ENCODE peak calls at places on chromosomes 1 and 21, in seven cellular contexts. I, R, A, K, S, H and V are unnamed samples.

GRCh38 chr1:204377800-204378608 is 18.3 kb upstream of the PLEKHA6 start:
- DNase-seq in R (peak; percentile 53), I (peak; percentile 44), A (no peak), H (no peak), K (peak; percentile 27), S (peak; percentile 69), V (peak; percentile 67)

GRCh38 chr21:21715286-21715969 is 717.2 kb downstream of the NCAM2 start:
- DNase-seq in S (no peak), K (no peak), H (no peak), I (peak; percentile 83), A (peak; percentile 87), R (no peak), V (no peak)

GRCh38 chr1:11592752-11593151 is 61.5 kb downstream of the FBXO2 start:
- DNase-seq in R (no peak), S (no peak), I (no peak), H (no peak), A (no peak), K (no peak), V (no peak)

GRCh38 chr1:59062743-59063142 is 234.2 kb upstream of the FGGY start:
- DNase-seq in S (no peak), K (no peak), R (peak; percentile 75), A (peak; percentile 90), I (peak; percentile 81), H (no peak), V (peak; percentile 11)

GRCh38 chr1:204885288-204885711 is 14.6 kb downstream of the NFASC start:
- DNase-seq in I (peak; percentile 23), R (peak; percentile 8), S (peak; percentile 63), K (no peak), A (peak; percentile 31), H (peak; percentile 49), V (no peak)

GRCh38 chr1:88276158-88276557 is 407.9 kb upstream of the PKN2 start:
- DNase-seq in H (no peak), I (peak; percentile 40), S (no peak), R (peak; percentile 66), K (peak; percentile 4), A (peak; percentile 43), V (no peak)

GRCh38 chr1:33974147-33974546 is 110.3 kb downstream of the HMGB4 start:
- DNase-seq in A (no peak), H (no peak), I (no peak), K (no peak), S (no peak), R (no peak), V (no peak)

GRCh38 chr21:41760411-41760810 is 6.4 kb downstream of the RIPK4 start:
- DNase-seq in H (no peak), A (no peak), R (no peak), S (no peak), I (no peak), K (no peak), V (no peak)

GRCh38 chr1:228684609-228685008 is 50.7 kb upstream of the RHOU start:
- DNase-seq in R (no peak), A (no peak), K (no peak), H (no peak), I (no peak), S (no peak), V (no peak)

GRCh38 chr1:235867903-235868469 is 1.3 kb upstream of the LYST start:
- DNase-seq in H (no peak), K (peak; percentile 65), A (no peak), R (no peak), I (no peak), S (no peak), V (peak; percentile 65)

GRCh38 chr1:225845097-225845496 is 35.2 kb downstream of the EPHX1 start:
- DNase-seq in K (no peak), A (no peak), S (no peak), H (no peak), I (no peak), R (no peak), V (no peak)

GRCh38 chr1:233440952-233441401 is 113.5 kb downstream of the MAP3K21 start:
- DNase-seq in S (peak; percentile 31), H (no peak), R (peak; percentile 78), I (peak; percentile 51), A (peak; percentile 71), K (peak; percentile 74), V (peak; percentile 4)

GRCh38 chr1:155960081-155960745 is 18.1 kb downstream of the ARHGEF2 start:
- DNase-seq in A (no peak), I (no peak), R (no peak), H (no peak), K (no peak), S (no peak), V (no peak)

GRCh38 chr1:160362168-160362941 is 4.5 kb upstream of the NHLH1 start:
- DNase-seq in S (no peak), H (no peak), I (no peak), R (no peak), A (no peak), K (no peak), V (no peak)

GRCh38 chr1:95006681-95007080 is 66.1 kb downstream of the ALG14 start:
- DNase-seq in I (peak; percentile 76), S (no peak), K (no peak), R (no peak), H (no peak), A (peak; percentile 53), V (no peak)

GRCh38 chr1:19317126-19317910 is 5.2 kb downstream of the SLC66A1 start:
- DNase-seq in A (peak; percentile 26), H (no peak), I (no peak), R (no peak), S (no peak), K (no peak), V (no peak)

GRCh38 chr1:70003509-70003908 is 201.9 kb downstream of the LRRC40 start:
- DNase-seq in I (peak; percentile 26), R (peak; percentile 39), H (no peak), A (no peak), K (no peak), S (no peak), V (no peak)

GRCh38 chr21:40130476-40130875 is 263.2 kb downstream of the PCP4 start:
- DNase-seq in R (peak; percentile 70), A (no peak), H (no peak), K (no peak), I (no peak), S (no peak), V (no peak)

GRCh38 chr1:8003431-8004112 is 22.5 kb downstream of the ERRFI1 start:
- DNase-seq in A (peak; percentile 40), I (peak; percentile 43), H (no peak), K (no peak), R (peak; percentile 82), S (no peak), V (no peak)

GRCh38 chr1:244318512-244318911 is 133.2 kb downstream of the ADSS2 start:
- DNase-seq in R (no peak), A (no peak), I (no peak), K (peak; percentile 43), S (no peak), H (no peak), V (no peak)

GRCh38 chr1:43835141-43836021 is 98.2 kb upstream of the ARTN start:
- DNase-seq in H (no peak), K (no peak), I (peak; percentile 95), R (peak; percentile 43), S (no peak), A (peak; percentile 90), V (peak; percentile 23)

GRCh38 chr1:231493421-231494185 is 34.9 kb upstream of the TSNAX start:
- DNase-seq in K (peak; percentile 29), H (no peak), I (peak; percentile 11), R (peak; percentile 13), A (peak; percentile 75), S (no peak), V (no peak)
- TF ChIP-seq CTCF in K (no peak), H (no peak), I (no peak), R (no peak), A (no peak), S (no peak), V (no peak)

GRCh38 chr21:38900499-38900898 is 94.8 kb downstream of the ETS2 start:
- DNase-seq in K (no peak), R (no peak), I (no peak), S (no peak), H (no peak), A (no peak), V (no peak)

GRCh38 chr21:38899277-38899947 is 93.7 kb downstream of the ETS2 start:
- DNase-seq in H (no peak), K (no peak), I (no peak), A (no peak), S (no peak), R (no peak), V (no peak)

GRCh38 chr21:38897532-38898421 is 92.0 kb downstream of the ETS2 start:
- DNase-seq in S (no peak), A (no peak), R (no peak), H (no peak), K (no peak), I (no peak), V (no peak)

GRCh38 chr21:38898422-38899098 is 92.8 kb downstream of the ETS2 start:
- DNase-seq in S (no peak), K (no peak), I (no peak), A (no peak), H (no peak), R (peak; percentile 41), V (no peak)

DNA sequence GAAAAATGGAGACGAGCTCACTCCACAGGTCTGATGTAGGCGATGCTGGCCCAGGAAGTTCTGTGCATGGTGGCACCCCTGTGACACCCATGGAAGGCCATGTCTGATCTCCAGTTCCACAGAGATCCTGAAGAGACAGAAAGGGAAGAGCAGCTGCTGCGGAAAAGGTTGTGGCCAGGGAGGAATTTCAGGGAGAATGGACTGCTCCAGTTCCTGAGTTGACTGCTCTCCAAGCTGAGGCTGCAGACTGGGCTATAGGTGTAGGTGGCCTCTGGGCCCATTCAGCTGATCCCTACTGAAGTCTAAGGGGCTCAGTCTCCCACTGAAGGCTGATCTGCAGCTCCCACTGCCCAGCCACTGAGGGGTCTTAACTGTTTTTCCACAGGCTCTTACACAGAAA is 89.2 kb downstream of the ETS2 start:
- DNase-seq in A (no peak), K (no peak), S (no peak), R (no peak), H (no peak), I (no peak), V (no peak)
- TF ChIP-seq CTCF in A (no peak), K (no peak), S (no peak), R (no peak), H (no peak), I (no peak), V (no peak)

GRCh38 chr1:178241837-178242236 is 147.9 kb downstream of the RASAL2 start:
- DNase-seq in H (no peak), I (no peak), S (no peak), K (no peak), A (no peak), R (no peak), V (no peak)
- TF ChIP-seq CTCF in H (no peak), I (no peak), S (no peak), K (no peak), A (no peak), R (peak; percentile 22), V (no peak)

DNA sequence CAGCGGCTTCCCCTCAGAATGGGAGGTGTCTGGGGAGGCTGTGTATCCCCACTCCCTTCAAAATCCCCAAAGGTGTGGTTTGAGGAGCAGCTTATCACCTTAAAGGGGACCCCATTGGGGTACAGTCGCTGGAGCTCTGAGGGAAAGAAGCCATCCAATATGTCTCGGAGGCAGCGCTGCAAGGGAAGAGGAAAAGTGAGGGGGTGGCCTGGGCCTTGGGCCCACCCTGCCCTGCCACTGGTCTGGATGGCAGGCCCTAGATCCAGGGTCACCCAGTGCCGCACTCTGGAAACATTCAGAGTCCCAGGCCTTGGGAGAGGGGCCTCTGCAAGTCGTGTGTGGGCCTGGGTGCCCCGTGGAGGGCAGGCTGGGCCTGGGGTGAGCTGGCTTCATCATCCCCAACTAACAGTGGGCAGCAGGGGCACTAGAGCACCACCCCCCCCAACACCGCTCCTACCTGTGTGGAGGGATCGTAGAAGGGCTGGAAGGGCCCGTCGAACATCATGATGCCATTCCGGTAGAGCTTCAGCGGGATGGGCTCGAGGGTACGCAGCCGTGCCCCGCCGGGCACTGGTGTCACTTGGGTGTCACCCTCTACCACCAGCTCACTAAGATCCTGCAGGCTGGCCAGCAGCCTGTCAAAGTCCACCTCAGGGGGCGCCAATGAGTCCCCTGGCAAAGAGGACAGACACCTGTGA is 5.6 kb downstream of the SH3BGRL3 start:
- DNase-seq in H (no peak), I (peak; percentile 39), S (peak; percentile 73), A (no peak), K (peak; percentile 78), R (no peak), V (peak; percentile 72)
- TF ChIP-seq CTCF in H (no peak), I (peak; percentile 13), S (peak; percentile 64), A (peak; percentile 36), K (peak; percentile 58), R (peak; percentile 31), V (peak; percentile 11)